ENCODE peak calls at places on chromosomes 16 and 17, in nine cellular contexts. J is RWPE1, B is cardiac fibroblast, H is lower lobe of right lung, K is right lobe of liver, Y is HepG2, X is BJ, E is kidney, S is LNCaP clone FGC. C is an unnamed sample.

GRCh38 chr16:77721752-77722314 is 481 bp upstream of the NUDT7 start:
- DNase-seq in J (no peak), B (no peak), H (no peak), K (no peak), Y (no peak), X (no peak), E (no peak), S (no peak), C (no peak)

GRCh38 chr16:29126057-29126494 is 141.2 kb downstream of the LAT start:
- DNase-seq in J (no peak), B (no peak), H (no peak), K (no peak), Y (no peak), X (no peak), E (peak), S (no peak), C (no peak)

GRCh38 chr17:78896091-78896833 is 6.7 kb downstream of the CEP295NL start:
- DNase-seq in J (no peak), B (no peak), H (no peak), K (no peak), Y (no peak), X (no peak), E (no peak), S (no peak), C (no peak)

GRCh38 chr17:66551839-66552238 is 249.4 kb downstream of the PRKCA start:
- DNase-seq in J (no peak), B (no peak), H (no peak), K (no peak), Y (no peak), X (no peak), E (no peak), S (peak), C (no peak)

GRCh38 chr16:54285414-54286066 is 1.0 kb downstream of the IRX3 start:
- DNase-seq in J (peak), B (peak), H (no peak), K (no peak), Y (peak), X (no peak), E (peak), S (no peak), C (no peak)

GRCh38 chr17:13031718-13032350 is 14.0 kb upstream of the ELAC2 start:
- DNase-seq in J (peak), B (peak), H (peak), K (no peak), Y (peak), X (no peak), E (no peak), S (peak), C (no peak)

GRCh38 chr17:82598256-82599011 is 49.8 kb downstream of the WDR45B start:
- DNase-seq in J (no peak), B (peak), H (peak), K (no peak), Y (no peak), X (no peak), E (peak), S (no peak), C (peak)

GRCh38 chr17:28381141-28381825 is 9.8 kb downstream of the SARM1 start:
- DNase-seq in J (no peak), B (no peak), H (peak), K (peak), Y (no peak), X (no peak), E (no peak), S (no peak), C (peak)

GRCh38 chr16:884232-884631 is 83.7 kb upstream of the GNG13 start:
- DNase-seq in J (no peak), B (no peak), H (no peak), K (no peak), Y (no peak), X (no peak), E (no peak), S (no peak), C (no peak)

GRCh38 chr16:63361032-63361624 is 1324.9 kb upstream of the CDH8 start:
- DNase-seq in J (peak), B (peak), H (no peak), K (no peak), Y (peak), X (no peak), E (no peak), S (no peak), C (no peak)

GRCh38 chr16:15518412-15519351 is 84.3 kb downstream of the BMERB1 start:
- DNase-seq in J (no peak), B (peak), H (no peak), K (no peak), Y (no peak), X (no peak), E (peak), S (no peak), C (no peak)

DNA sequence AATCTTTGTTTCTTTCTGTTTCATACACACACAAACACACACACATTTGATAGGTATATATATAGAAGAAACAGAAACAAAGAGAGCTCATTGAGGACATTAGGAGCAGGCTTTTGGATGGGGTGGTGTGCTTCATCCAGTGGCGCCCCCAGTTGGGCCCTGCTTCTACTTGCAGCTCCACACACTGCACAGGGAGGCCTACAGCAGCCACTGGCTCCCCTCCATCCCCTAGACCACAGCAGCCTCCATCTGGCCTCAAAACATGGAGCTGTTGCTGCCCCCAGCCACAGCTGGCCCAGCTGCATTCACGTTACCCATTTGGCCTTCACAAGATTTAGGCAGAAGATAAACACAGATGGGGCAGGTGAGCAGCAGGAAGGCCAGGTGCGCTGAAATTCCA is 33.1 kb upstream of the NF1 start:
- DNase-seq in J (no peak), B (no peak), H (no peak), K (no peak), Y (no peak), X (no peak), E (no peak), S (no peak), C (no peak)
- TF ChIP-seq CTCF in J (no peak), B (peak), H (no peak), K (no peak), Y (peak), X (no peak), E (no peak), S (no peak), C (peak)

GRCh38 chr16:76654421-76654820 is 377.2 kb downstream of the CNTNAP4 start:
- DNase-seq in J (no peak), B (no peak), H (no peak), K (no peak), Y (no peak), X (no peak), E (no peak), S (no peak), C (no peak)

GRCh38 chr16:76650579-76650978 is 373.4 kb downstream of the CNTNAP4 start:
- DNase-seq in J (peak), B (no peak), H (no peak), K (no peak), Y (peak), X (no peak), E (no peak), S (peak), C (no peak)

GRCh38 chr16:76656951-76657498 is 379.8 kb downstream of the CNTNAP4 start:
- DNase-seq in J (no peak), B (no peak), H (no peak), K (no peak), Y (no peak), X (no peak), E (no peak), S (no peak), C (no peak)

GRCh38 chr16:76653390-76654026 is 376.3 kb downstream of the CNTNAP4 start:
- DNase-seq in J (peak), B (peak), H (no peak), K (no peak), Y (peak), X (no peak), E (no peak), S (peak), C (no peak)
- TF ChIP-seq CTCF in J (peak), B (peak), H (peak), K (peak), Y (peak), X (peak), E (peak), S (peak), C (peak)

DNA sequence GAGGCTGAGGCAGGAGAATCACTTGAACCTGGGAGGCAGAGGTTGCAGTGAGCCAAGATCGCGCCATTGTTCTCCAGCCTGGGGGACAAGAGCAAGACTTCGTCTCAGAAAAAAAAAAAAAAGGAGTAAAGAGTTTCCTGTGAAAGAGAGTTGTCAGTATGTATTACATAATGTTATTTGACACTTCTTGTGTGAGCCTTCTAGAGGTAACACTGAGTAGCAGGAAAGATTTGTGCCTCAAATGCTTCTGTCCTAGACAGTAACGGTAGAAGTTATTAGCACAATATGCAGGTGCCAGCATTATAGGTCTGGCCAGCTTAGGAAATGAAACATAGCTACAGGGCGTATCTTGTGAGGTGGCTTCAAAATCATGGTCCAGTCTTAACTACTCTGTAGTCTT is 6.2 kb downstream of the RPS6KB1 start:
- DNase-seq in J (peak), B (peak), H (no peak), K (no peak), Y (no peak), X (no peak), E (no peak), S (peak), C (no peak)
- TF ChIP-seq CTCF in J (peak), B (no peak), H (peak), K (peak), Y (no peak), X (no peak), E (no peak), S (peak), C (no peak)

DNA sequence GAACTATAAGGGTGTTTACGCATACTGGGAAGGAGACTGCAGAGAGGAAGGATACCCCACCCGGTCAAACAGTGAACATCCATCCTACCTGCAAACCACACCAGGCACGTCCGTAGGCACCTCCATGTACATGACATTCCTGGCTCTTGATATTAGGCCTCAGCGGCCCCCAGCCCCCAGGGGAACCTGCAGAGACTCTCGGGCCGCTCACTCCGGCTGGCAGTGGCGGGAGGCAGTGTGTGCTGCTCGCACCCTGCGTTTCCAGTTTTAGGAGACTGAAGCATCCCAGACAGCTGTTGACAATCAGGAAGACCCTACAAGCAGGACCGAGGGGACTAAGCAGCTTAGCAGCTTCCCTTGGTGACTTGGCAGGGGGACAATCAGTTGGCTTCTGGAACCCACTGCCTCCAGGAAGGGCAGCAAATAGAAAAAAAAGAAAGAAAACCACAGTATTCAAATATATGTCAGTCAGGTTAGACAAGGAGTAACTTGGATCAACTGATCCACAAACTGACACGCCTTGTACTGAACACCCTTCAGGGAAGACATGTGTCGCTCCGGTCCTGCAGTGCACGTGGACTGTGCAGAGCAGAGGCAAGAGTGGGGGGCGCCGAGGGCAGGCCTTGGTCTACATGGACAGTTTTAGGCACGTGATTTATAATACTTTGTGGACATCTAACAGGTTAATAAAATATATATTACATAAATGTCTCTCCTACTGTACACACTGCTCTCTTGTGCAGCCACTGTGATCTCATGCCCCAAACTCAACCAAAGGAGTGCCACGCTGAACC is 29.9 kb upstream of the CLEC18B start:
- DNase-seq in J (no peak), B (no peak), H (no peak), K (no peak), Y (no peak), X (no peak), E (no peak), S (no peak), C (no peak)
- TF ChIP-seq CTCF in J (no peak), B (no peak), H (no peak), K (no peak), Y (no peak), X (no peak), E (no peak), S (no peak), C (no peak)

DNA sequence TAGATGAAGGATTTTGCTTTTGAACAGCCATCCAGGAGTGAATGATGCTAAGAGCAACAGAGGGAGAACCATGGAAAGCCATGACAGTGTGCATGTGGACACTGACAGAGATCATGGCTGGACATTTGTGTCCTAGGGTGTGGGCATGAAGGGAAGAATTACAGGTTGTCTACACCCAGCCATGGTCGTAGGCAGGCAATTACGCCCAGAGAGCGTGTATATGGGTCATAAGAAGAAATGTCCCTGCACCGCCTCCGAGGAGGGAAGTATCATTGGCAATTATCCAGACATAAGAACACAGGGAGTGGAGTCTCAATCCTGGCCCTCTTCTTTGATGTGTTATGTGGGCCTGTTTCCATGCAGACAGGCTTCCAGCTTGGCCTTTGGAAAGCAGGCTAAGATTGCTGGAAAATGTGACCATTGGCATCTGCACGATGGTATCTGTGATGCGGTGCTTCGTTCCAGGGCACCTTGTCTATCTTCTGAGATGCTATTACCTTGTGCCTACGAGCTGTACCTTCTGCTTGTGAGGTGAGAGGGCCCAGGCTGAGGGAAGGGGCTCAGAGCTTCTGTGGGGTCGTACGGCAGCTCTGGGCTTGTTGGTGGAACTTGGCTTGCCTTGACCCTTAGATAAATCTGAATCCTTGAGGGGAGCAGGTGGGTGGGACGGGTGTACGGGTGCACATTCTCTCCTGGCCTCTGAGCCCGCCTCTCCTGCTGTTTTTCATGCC is 19.8 kb downstream of the RGS9 start:
- DNase-seq in J (no peak), B (no peak), H (no peak), K (no peak), Y (no peak), X (no peak), E (no peak), S (no peak), C (no peak)
- TF ChIP-seq CTCF in J (no peak), B (no peak), H (no peak), K (no peak), Y (no peak), X (no peak), E (no peak), S (no peak), C (no peak)

DNA sequence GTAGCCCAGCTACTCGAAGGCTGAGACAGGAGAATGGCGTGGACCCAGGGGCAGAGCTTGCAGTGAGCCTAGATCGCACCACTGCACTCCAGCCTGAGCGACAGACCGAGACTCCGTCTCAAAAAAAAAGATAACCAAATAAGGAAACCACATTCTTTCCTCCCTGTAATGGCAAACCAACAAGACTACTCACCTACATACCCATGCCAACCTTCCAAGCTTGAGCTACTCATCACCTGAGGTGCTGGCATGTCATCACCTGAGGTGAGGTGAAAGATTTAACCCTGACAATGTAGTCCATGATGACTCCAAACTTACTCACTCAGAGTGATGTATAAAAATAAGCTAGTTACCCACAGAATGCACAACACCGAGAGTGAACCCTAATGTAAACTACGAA is 85.2 kb downstream of the SMG6 start:
- DNase-seq in J (peak), B (no peak), H (no peak), K (no peak), Y (no peak), X (no peak), E (no peak), S (no peak), C (no peak)
- TF ChIP-seq CTCF in J (no peak), B (no peak), H (no peak), K (no peak), Y (no peak), X (no peak), E (no peak), S (no peak), C (no peak)

GRCh38 chr17:45334701-45335677 is 18.2 kb upstream of the MAP3K14 start:
- DNase-seq in J (no peak), B (no peak), H (no peak), K (no peak), Y (no peak), X (no peak), E (no peak), S (no peak), C (no peak)

GRCh38 chr17:45334231-45334630 is 17.4 kb upstream of the MAP3K14 start:
- DNase-seq in J (no peak), B (no peak), H (no peak), K (no peak), Y (no peak), X (no peak), E (no peak), S (no peak), C (no peak)

GRCh38 chr17:45333702-45334092 is 16.9 kb upstream of the MAP3K14 start:
- DNase-seq in J (no peak), B (no peak), H (no peak), K (no peak), Y (no peak), X (no peak), E (no peak), S (no peak), C (no peak)

GRCh38 chr17:45332989-45333701 is 16.3 kb upstream of the MAP3K14 start:
- DNase-seq in J (no peak), B (peak), H (no peak), K (no peak), Y (no peak), X (no peak), E (no peak), S (no peak), C (no peak)

GRCh38 chr17:45332505-45332904 is 15.7 kb upstream of the MAP3K14 start:
- DNase-seq in J (no peak), B (no peak), H (no peak), K (no peak), Y (no peak), X (no peak), E (no peak), S (no peak), C (no peak)
- TF ChIP-seq CTCF in J (no peak), B (no peak), H (no peak), K (no peak), Y (no peak), X (no peak), E (no peak), S (no peak), C (no peak)

GRCh38 chr16:70438983-70439862 is at the start of gene ST3GAL2:
- DNase-seq in J (peak), B (peak), H (peak), K (peak), Y (peak), X (peak), E (peak), S (no peak), C (peak)
- TF ChIP-seq CTCF in J (no peak), B (peak), H (no peak), K (no peak), Y (peak), X (peak), E (peak), S (no peak), C (peak)

GRCh38 chr16:73521499-73521898 is 473.6 kb upstream of the ZFHX3 start:
- DNase-seq in J (no peak), B (no peak), H (no peak), K (no peak), Y (no peak), X (no peak), E (no peak), S (no peak), C (no peak)

GRCh38 chr16:73527191-73527590 is 479.3 kb upstream of the ZFHX3 start:
- DNase-seq in J (no peak), B (no peak), H (no peak), K (no peak), Y (no peak), X (no peak), E (no peak), S (no peak), C (no peak)

GRCh38 chr16:73523209-73523608 is 475.3 kb upstream of the ZFHX3 start:
- DNase-seq in J (no peak), B (no peak), H (no peak), K (no peak), Y (no peak), X (no peak), E (no peak), S (no peak), C (no peak)
- TF ChIP-seq CTCF in J (no peak), B (no peak), H (no peak), K (no peak), Y (no peak), X (no peak), E (no peak), S (no peak), C (no peak)